ENCODE peak calls at places on chromosome X, in six cellular contexts. B is left lung, O is GM23338, P is dorsolateral prefrontal cortex, Y is suprapubic skin, I is HL-60. T is an unnamed sample.
A peak's percentile ranks its signal among the peaks of the same experiment; 100 is the strongest.

GRCh38 chrX:17375361-17375630 is 296 bp downstream of the NHS start:
- DNase-seq in B (no peak), O (no peak), P (no peak), Y (no peak), I (no peak), T (no peak)

GRCh38 chrX:141158084-141158483 is 18.8 kb downstream of the LDOC1 start:
- DNase-seq in B (no peak), O (no peak), P (no peak), Y (no peak), I (no peak), T (no peak)

GRCh38 chrX:40148439-40149285 is 50.9 kb upstream of the BCOR start:
- DNase-seq in B (no peak), O (peak; percentile 45), P (no peak), Y (no peak), I (no peak), T (no peak)

GRCh38 chrX:109783712-109784109 is 50.7 kb upstream of the ACSL4 start:
- DNase-seq in B (no peak), O (no peak), P (no peak), Y (no peak), I (no peak), T (no peak)

GRCh38 chrX:134604701-134605271 is 53.5 kb downstream of the PLAC1 start:
- DNase-seq in B (no peak), O (no peak), P (no peak), Y (no peak), I (no peak), T (no peak)

GRCh38 chrX:36898301-36898700 is 109.9 kb upstream of the FAM47C start:
- DNase-seq in B (no peak), O (peak; percentile 32), P (no peak), Y (no peak), I (no peak), T (no peak)

GRCh38 chrX:105972690-105973386 is 65.7 kb downstream of the SERPINA7 start:
- DNase-seq in B (no peak), O (no peak), P (no peak), Y (no peak), I (no peak), T (no peak)

GRCh38 chrX:19616959-19617358 is 101.7 kb upstream of the MAP3K15 start:
- DNase-seq in B (no peak), O (no peak), P (no peak), Y (no peak), I (no peak), T (no peak)

GRCh38 chrX:84712621-84713020 is 210.4 kb upstream of the HDX start:
- DNase-seq in B (no peak), O (no peak), P (no peak), Y (no peak), I (no peak), T (no peak)

GRCh38 chrX:10399152-10399741 is 221.1 kb downstream of the MID1 start:
- DNase-seq in B (no peak), O (no peak), P (no peak), Y (no peak), I (no peak), T (no peak)

GRCh38 chrX:11792461-11793421 is 34.7 kb downstream of the MSL3 start:
- DNase-seq in B (no peak), O (no peak), P (peak; percentile 34), Y (no peak), I (no peak), T (peak; percentile 15)

GRCh38 chrX:154738013-154738738 is 12.7 kb downstream of the GAB3 start:
- DNase-seq in B (peak; percentile 62), O (no peak), P (no peak), Y (no peak), I (no peak), T (no peak)

GRCh38 chrX:153781428-153782047 is 697 bp downstream of the SRPK3 start:
- DNase-seq in B (no peak), O (no peak), P (no peak), Y (no peak), I (no peak), T (no peak)

GRCh38 chrX:43870758-43871419 is 11.4 kb downstream of the MAOB start:
- DNase-seq in B (no peak), O (no peak), P (no peak), Y (no peak), I (no peak), T (no peak)

GRCh38 chrX:1153940-1154339 is 58.5 kb downstream of the CRLF2 start:
- DNase-seq in B (no peak), O (no peak), P (no peak), Y (peak; percentile 26), I (no peak), T (no peak)

GRCh38 chrX:135484636-135485289 is 35.7 kb upstream of the INTS6L start:
- DNase-seq in B (no peak), O (peak; percentile 27), P (no peak), Y (no peak), I (no peak), T (no peak)

GRCh38 chrX:31459361-31459760 is 387.5 kb upstream of the FTHL17 start:
- DNase-seq in B (no peak), O (no peak), P (no peak), Y (no peak), I (no peak), T (no peak)

GRCh38 chrX:39848900-39849299 is 248.9 kb downstream of the BCOR start:
- DNase-seq in B (no peak), O (no peak), P (no peak), Y (no peak), I (no peak), T (no peak)

GRCh38 chrX:74408310-74408709 is 13.0 kb upstream of the SLC16A2 start:
- DNase-seq in B (no peak), O (no peak), P (no peak), Y (no peak), I (no peak), T (no peak)

GRCh38 chrX:1418901-1419544 is 27.1 kb upstream of the SLC25A6 start:
- DNase-seq in B (peak; percentile 70), O (no peak), P (peak; percentile 27), Y (peak; percentile 75), I (no peak), T (no peak)

GRCh38 chrX:56728752-56729151 is 291 bp upstream of the NBDY start:
- DNase-seq in B (no peak), O (peak; percentile 7), P (no peak), Y (no peak), I (no peak), T (no peak)

GRCh38 chrX:113033966-113034680 is 193.5 kb upstream of the AMOT start:
- DNase-seq in B (no peak), O (no peak), P (no peak), Y (no peak), I (no peak), T (no peak)

GRCh38 chrX:136752796-136753195 is 27.9 kb downstream of the ARHGEF6 start:
- DNase-seq in B (no peak), O (no peak), P (no peak), Y (no peak), I (no peak), T (no peak)

GRCh38 chrX:31819455-31819854 is 747.6 kb upstream of the FTHL17 start:
- DNase-seq in B (no peak), O (no peak), P (no peak), Y (no peak), I (no peak), T (no peak)

GRCh38 chrX:1425381-1425780 is 27.3 kb downstream of the ASMTL start:
- DNase-seq in B (no peak), O (no peak), P (peak; percentile 7), Y (no peak), I (no peak), T (no peak)

GRCh38 chrX:38220024-38220935 is at the start of gene SRPX:
- DNase-seq in B (peak; percentile 41), O (peak; percentile 63), P (no peak), Y (peak; percentile 77), I (no peak), T (no peak)

GRCh38 chrX:51862920-51863319 is 30.5 kb upstream of the MAGED1 start:
- DNase-seq in B (no peak), O (no peak), P (no peak), Y (no peak), I (no peak), T (no peak)

GRCh38 chrX:20372533-20372932 is 105.8 kb upstream of the RPS6KA3 start:
- DNase-seq in B (no peak), O (no peak), P (no peak), Y (no peak), I (no peak), T (no peak)

GRCh38 chrX:25196221-25196620 is 180.5 kb upstream of the ARX start:
- DNase-seq in B (no peak), O (no peak), P (no peak), Y (no peak), I (no peak), T (no peak)

GRCh38 chrX:25191403-25191802 is 175.6 kb upstream of the ARX start:
- DNase-seq in B (no peak), O (peak; percentile 45), P (no peak), Y (no peak), I (no peak), T (no peak)
- TF ChIP-seq CTCF in B (no peak), O (peak; percentile 51), P (no peak), Y (no peak), I (no peak), T (no peak)

GRCh38 chrX:139429913-139430312 is 100.6 kb upstream of the F9 start:
- DNase-seq in B (no peak), O (peak; percentile 46), P (no peak), Y (no peak), I (no peak), T (no peak)
- TF ChIP-seq CTCF in B (no peak), O (peak; percentile 40), P (no peak), Y (no peak), I (no peak), T (no peak)

DNA sequence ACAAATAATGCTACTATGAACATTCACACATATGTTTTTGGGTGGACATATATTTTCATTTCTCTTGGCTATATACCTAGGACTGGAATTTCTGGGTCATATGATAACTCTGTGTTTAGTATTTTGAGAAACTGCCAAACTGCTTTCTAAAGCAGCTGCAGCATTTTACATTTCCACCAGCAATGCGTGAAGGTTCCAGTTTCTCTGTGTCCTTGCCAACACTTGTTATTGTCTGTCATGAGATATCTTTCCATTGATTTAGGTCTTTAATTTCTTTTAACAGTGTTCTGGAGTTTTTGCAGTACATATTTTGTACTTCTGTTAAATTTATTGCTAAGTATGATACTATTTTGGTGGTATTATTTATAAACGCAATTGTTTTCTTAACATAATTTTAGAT is 48.3 kb downstream of the CLCN5 start:
- DNase-seq in B (no peak), O (no peak), P (no peak), Y (no peak), I (no peak), T (no peak)
- TF ChIP-seq CTCF in B (no peak), O (no peak), P (no peak), Y (no peak), I (no peak), T (no peak)

GRCh38 chrX:2627272-2627867 is 63.7 kb upstream of the CD99 start:
- DNase-seq in B (no peak), O (peak; percentile 82), P (no peak), Y (no peak), I (no peak), T (no peak)

GRCh38 chrX:2631743-2632532 is 59.2 kb upstream of the CD99 start:
- DNase-seq in B (no peak), O (no peak), P (no peak), Y (no peak), I (peak; percentile 49), T (no peak)

GRCh38 chrX:2629316-2630168 is 61.6 kb upstream of the CD99 start:
- DNase-seq in B (no peak), O (no peak), P (no peak), Y (no peak), I (peak; percentile 32), T (no peak)

GRCh38 chrX:2628751-2629315 is 62.3 kb upstream of the CD99 start:
- DNase-seq in B (no peak), O (no peak), P (no peak), Y (no peak), I (no peak), T (no peak)

GRCh38 chrX:2626750-2627149 is 64.3 kb upstream of the CD99 start:
- DNase-seq in B (no peak), O (no peak), P (no peak), Y (no peak), I (no peak), T (no peak)
- TF ChIP-seq CTCF in B (no peak), O (no peak), P (no peak), Y (no peak), I (no peak), T (no peak)

T was measured in natural killer cell.